ENCODE peak calls at places on chromosome 15, in four cellular contexts. One of them, this sample, is unnamed.

GRCh38 chr15:33309602-33310276 is 1.0 kb upstream of the RYR3 start:
- DNase-seq in GM12891: no peak
- DNase-seq in tibial artery: peak; percentile 77
- DNase-seq in naive thymus-derived CD8-positive, alpha-beta T cell: no peak
- DNase-seq in this sample: peak; percentile 82

GRCh38 chr15:93048759-93049161 is 40.3 kb downstream of the RGMA start:
- DNase-seq in GM12891: no peak
- DNase-seq in tibial artery: no peak
- DNase-seq in naive thymus-derived CD8-positive, alpha-beta T cell: no peak
- DNase-seq in this sample: no peak

GRCh38 chr15:69232144-69232543 is 66.6 kb upstream of the PAQR5 start:
- DNase-seq in GM12891: no peak
- DNase-seq in tibial artery: no peak
- DNase-seq in naive thymus-derived CD8-positive, alpha-beta T cell: no peak
- DNase-seq in this sample: no peak

GRCh38 chr15:44706946-44707636 is 4.0 kb downstream of the PATL2 start:
- DNase-seq in GM12891: no peak
- DNase-seq in tibial artery: no peak
- DNase-seq in naive thymus-derived CD8-positive, alpha-beta T cell: no peak
- DNase-seq in this sample: no peak

GRCh38 chr15:101201411-101202174 is 50.3 kb downstream of the CHSY1 start:
- DNase-seq in GM12891: no peak
- DNase-seq in tibial artery: peak; percentile 99
- DNase-seq in naive thymus-derived CD8-positive, alpha-beta T cell: no peak
- DNase-seq in this sample: peak; percentile 51

GRCh38 chr15:77187751-77188464 is 117.0 kb upstream of the TSPAN3 start:
- DNase-seq in GM12891: no peak
- DNase-seq in tibial artery: no peak
- DNase-seq in naive thymus-derived CD8-positive, alpha-beta T cell: no peak
- DNase-seq in this sample: peak; percentile 29

GRCh38 chr15:51736646-51737537 is 563 bp downstream of the LYSMD2 start:
- DNase-seq in GM12891: peak; percentile 39
- DNase-seq in tibial artery: peak; percentile 73
- DNase-seq in naive thymus-derived CD8-positive, alpha-beta T cell: peak; percentile 49
- DNase-seq in this sample: no peak

GRCh38 chr15:63969652-63970421 is 76.4 kb downstream of the DAPK2 start:
- DNase-seq in GM12891: no peak
- DNase-seq in tibial artery: no peak
- DNase-seq in naive thymus-derived CD8-positive, alpha-beta T cell: no peak
- DNase-seq in this sample: no peak

GRCh38 chr15:84582583-84583157 is 18.1 kb upstream of the ZSCAN2 start:
- DNase-seq in GM12891: no peak
- DNase-seq in tibial artery: no peak
- DNase-seq in naive thymus-derived CD8-positive, alpha-beta T cell: no peak
- DNase-seq in this sample: no peak

GRCh38 chr15:85625856-85626255 is 168.9 kb downstream of the KLHL25 start:
- DNase-seq in GM12891: no peak
- DNase-seq in tibial artery: no peak
- DNase-seq in naive thymus-derived CD8-positive, alpha-beta T cell: no peak
- DNase-seq in this sample: no peak

GRCh38 chr15:91165850-91166249 is 65.8 kb downstream of the SV2B start:
- DNase-seq in GM12891: no peak
- DNase-seq in tibial artery: no peak
- DNase-seq in naive thymus-derived CD8-positive, alpha-beta T cell: no peak
- DNase-seq in this sample: no peak

GRCh38 chr15:66897971-66898370 is 167.4 kb upstream of the SMAD3 start:
- DNase-seq in GM12891: no peak
- DNase-seq in tibial artery: peak; percentile 33
- DNase-seq in naive thymus-derived CD8-positive, alpha-beta T cell: no peak
- DNase-seq in this sample: no peak

GRCh38 chr15:62848631-62849050 is 193.9 kb upstream of the TPM1 start:
- DNase-seq in GM12891: no peak
- DNase-seq in tibial artery: no peak
- DNase-seq in naive thymus-derived CD8-positive, alpha-beta T cell: no peak
- DNase-seq in this sample: peak; percentile 11

GRCh38 chr15:70023769-70024491 is 73.8 kb downstream of the TLE3 start:
- DNase-seq in GM12891: no peak
- DNase-seq in tibial artery: peak; percentile 87
- DNase-seq in naive thymus-derived CD8-positive, alpha-beta T cell: no peak
- DNase-seq in this sample: peak; percentile 8

GRCh38 chr15:59410448-59410896 is 27.5 kb upstream of the FAM81A start:
- DNase-seq in GM12891: no peak
- DNase-seq in tibial artery: no peak
- DNase-seq in naive thymus-derived CD8-positive, alpha-beta T cell: no peak
- DNase-seq in this sample: no peak

GRCh38 chr15:88057836-88058235 is 198.7 kb downstream of the NTRK3 start:
- DNase-seq in GM12891: no peak
- DNase-seq in tibial artery: no peak
- DNase-seq in naive thymus-derived CD8-positive, alpha-beta T cell: no peak
- DNase-seq in this sample: no peak

GRCh38 chr15:27589260-27589659 is 509.9 kb downstream of the OCA2 start:
- DNase-seq in GM12891: no peak
- DNase-seq in tibial artery: no peak
- DNase-seq in naive thymus-derived CD8-positive, alpha-beta T cell: no peak
- DNase-seq in this sample: no peak

GRCh38 chr15:67109141-67110034 is 44.0 kb downstream of the SMAD3 start:
- DNase-seq in GM12891: peak; percentile 40
- DNase-seq in tibial artery: peak; percentile 83
- DNase-seq in naive thymus-derived CD8-positive, alpha-beta T cell: no peak
- DNase-seq in this sample: peak; percentile 70

GRCh38 chr15:89469331-89470107 is 26.9 kb downstream of the RHCG start:
- DNase-seq in GM12891: no peak
- DNase-seq in tibial artery: peak; percentile 48
- DNase-seq in naive thymus-derived CD8-positive, alpha-beta T cell: no peak
- DNase-seq in this sample: peak; percentile 19

GRCh38 chr15:31365032-31365654 is 38.5 kb downstream of the KLF13 start:
- DNase-seq in GM12891: no peak
- DNase-seq in tibial artery: no peak
- DNase-seq in naive thymus-derived CD8-positive, alpha-beta T cell: no peak
- DNase-seq in this sample: no peak

GRCh38 chr15:89483079-89483478 is 13.3 kb downstream of the RHCG start:
- DNase-seq in GM12891: no peak
- DNase-seq in tibial artery: peak; percentile 32
- DNase-seq in naive thymus-derived CD8-positive, alpha-beta T cell: no peak
- DNase-seq in this sample: no peak

GRCh38 chr15:73005450-73005849 is 46.8 kb upstream of the NEO1 start:
- DNase-seq in GM12891: no peak
- DNase-seq in tibial artery: no peak
- DNase-seq in naive thymus-derived CD8-positive, alpha-beta T cell: no peak
- DNase-seq in this sample: no peak

GRCh38 chr15:71812966-71813722 is 2.8 kb downstream of the NR2E3 start:
- DNase-seq in GM12891: no peak
- DNase-seq in tibial artery: no peak
- DNase-seq in naive thymus-derived CD8-positive, alpha-beta T cell: no peak
- DNase-seq in this sample: no peak

GRCh38 chr15:80588801-80589200 is 106.3 kb upstream of the ABHD17C start:
- DNase-seq in GM12891: no peak
- DNase-seq in tibial artery: no peak
- DNase-seq in naive thymus-derived CD8-positive, alpha-beta T cell: no peak
- DNase-seq in this sample: no peak

This sample was measured in SK-MEL-5.